ENCODE peak calls at places on chromosomes 3 and 15, in five cellular contexts. N is adrenal gland, L is cardiac muscle cell, W is endothelial cell of umbilical vein, T is Panc1. K is an unnamed sample. For H3K4me1, the result is how much of the 10 kb centered on the place peaks cover.

GRCh38 chr3:142211034-142211433 is 14.4 kb downstream of the GK5 start:
- DNase-seq in N (no peak), L (peak), W (peak), T (no peak), K (no peak)

GRCh38 chr15:87527416-87527815 is 729.1 kb downstream of the NTRK3 start:
- DNase-seq in N (no peak), L (no peak), W (no peak), T (no peak), K (no peak)

GRCh38 chr3:129793356-129793755 is 100.2 kb downstream of the TMCC1 start:
- DNase-seq in N (no peak), L (peak), W (peak), T (no peak), K (no peak)

GRCh38 chr15:20341901-20342605 is 199.5 kb downstream of the GOLGA6L6 start:
- DNase-seq in N (peak), L (peak), W (peak), T (no peak), K (peak)

GRCh38 chr3:13747627-13748026 is 132.2 kb downstream of the WNT7A start:
- DNase-seq in N (no peak), L (no peak), W (no peak), T (no peak), K (no peak)

GRCh38 chr3:16632395-16632794 is 27.2 kb upstream of the DAZL start:
- DNase-seq in N (no peak), L (no peak), W (no peak), T (no peak), K (no peak)

GRCh38 chr3:38566215-38566528 is 70.0 kb downstream of the EXOG start:
- DNase-seq in N (peak), L (no peak), W (no peak), T (no peak), K (no peak)

GRCh38 chr3:62875103-62876002 is at the start of gene CADPS:
- DNase-seq in N (no peak), L (no peak), W (no peak), T (no peak), K (no peak)

GRCh38 chr15:31369716-31370115 is 43.1 kb downstream of the KLF13 start:
- DNase-seq in N (no peak), L (no peak), W (no peak), T (no peak), K (no peak)

GRCh38 chr3:56144792-56145191 is 323.5 kb downstream of the ERC2 start:
- DNase-seq in N (no peak), L (peak), W (no peak), T (no peak), K (no peak)

GRCh38 chr3:59517448-59517847 is 467.6 kb upstream of the CFAP20DC start:
- DNase-seq in N (no peak), L (no peak), W (no peak), T (no peak), K (no peak)

GRCh38 chr15:61169904-61170695 is 59.0 kb downstream of the RORA start:
- DNase-seq in N (no peak), L (no peak), W (no peak), T (no peak), K (no peak)

GRCh38 chr3:187807086-187807862 is 62.0 kb upstream of the BCL6 start:
- DNase-seq in N (no peak), L (peak), W (no peak), T (no peak), K (no peak)

GRCh38 chr3:157594413-157594812 is 91.2 kb upstream of the VEPH1 start:
- DNase-seq in N (no peak), L (peak), W (no peak), T (no peak), K (no peak)

DNA sequence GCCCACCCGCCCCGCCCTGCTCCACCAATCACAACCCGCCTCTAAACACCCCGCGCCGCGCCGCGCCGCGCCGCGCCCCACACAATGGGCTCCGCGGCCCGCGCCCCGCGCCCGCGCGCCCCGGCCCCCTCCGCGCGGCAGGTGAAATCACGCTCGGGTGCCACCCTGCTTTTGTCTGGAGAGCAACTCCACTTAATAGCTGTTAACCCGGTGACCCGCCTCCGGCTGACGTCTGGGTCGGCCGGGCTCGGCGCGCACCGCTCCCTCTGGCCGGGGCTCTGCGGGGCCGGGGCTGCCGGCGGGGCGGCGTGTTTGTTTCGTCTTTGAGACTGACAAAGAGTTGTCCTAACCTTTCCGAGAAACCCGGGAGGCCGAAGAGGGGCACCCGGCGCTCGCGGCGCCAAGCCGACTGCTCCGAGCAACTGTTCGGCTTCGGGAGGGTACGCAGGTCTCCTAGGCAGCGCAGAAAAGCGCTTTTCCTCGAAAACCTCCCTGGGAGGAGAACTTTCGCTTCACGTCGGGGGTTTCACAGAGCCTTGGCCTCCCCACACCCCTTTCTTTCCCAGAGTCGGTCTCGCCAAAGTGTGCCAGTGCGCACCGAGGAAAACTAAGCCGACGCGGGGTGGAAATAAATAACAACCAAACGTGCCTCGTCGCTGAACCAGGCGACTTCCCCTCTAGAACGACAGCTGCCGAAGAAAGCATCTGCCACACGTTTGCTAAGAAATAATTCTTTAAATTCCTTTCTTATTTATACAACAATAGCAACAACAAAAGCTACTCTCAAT is 518.4 kb downstream of the FOXP1 start:
- DNase-seq in N (peak), L (peak), W (peak), T (no peak), K (peak)
- H3K4me1 ChIP-seq in N (under half), L (under half), W (under half), T (under half), K (under half)

GRCh38 chr3:82012775-82013174 is 251.3 kb upstream of the GBE1 start:
- DNase-seq in N (no peak), L (no peak), W (peak), T (no peak), K (no peak)
- TF ChIP-seq CTCF in N (no peak), L (no peak), W (peak), T (peak), K (no peak)

GRCh38 chr3:134462236-134463059 is 23.3 kb downstream of the ANAPC13 start:
- DNase-seq in N (no peak), L (peak), W (peak), T (no peak), K (no peak)
- H3K4me1 ChIP-seq in N (under half), L (under half), W (under half), T (under half), K (under half)

GRCh38 chr3:143328459-143328858 is 208.9 kb downstream of the CHST2 start:
- DNase-seq in N (no peak), L (no peak), W (no peak), T (no peak), K (no peak)
- TF ChIP-seq CTCF in N (no peak), L (no peak), W (no peak), T (no peak), K (no peak)

GRCh38 chr3:193046369-193046768 is 128.7 kb upstream of the MB21D2 start:
- DNase-seq in N (no peak), L (no peak), W (no peak), T (no peak), K (no peak)
- H3K4me1 ChIP-seq in N (under half), L (under half), W (under half), T (under half), K (under half)

GRCh38 chr3:42061711-42062408 is 29.3 kb upstream of the TRAK1 start:
- DNase-seq in N (peak), L (peak), W (peak), T (no peak), K (peak)
- TF ChIP-seq CTCF in N (no peak), L (no peak), W (no peak), T (no peak), K (no peak)

GRCh38 chr3:123634149-123635051 is 49.5 kb upstream of the HACD2 start:
- DNase-seq in N (no peak), L (peak), W (no peak), T (no peak), K (no peak)
- H3K4me1 ChIP-seq in N (under half), L (under half), W (under half), T (under half), K (under half)

GRCh38 chr3:73028803-73029202 is 32.2 kb downstream of the PPP4R2 start:
- DNase-seq in N (no peak), L (no peak), W (no peak), T (no peak), K (no peak)

GRCh38 chr3:73030073-73030597 is 31.3 kb upstream of the EBLN2 start:
- DNase-seq in N (no peak), L (no peak), W (no peak), T (no peak), K (no peak)

GRCh38 chr3:73026702-73027101 is 30.1 kb downstream of the PPP4R2 start:
- DNase-seq in N (no peak), L (no peak), W (no peak), T (no peak), K (no peak)

GRCh38 chr3:73031573-73032103 is 29.8 kb upstream of the EBLN2 start:
- DNase-seq in N (no peak), L (no peak), W (no peak), T (no peak), K (no peak)

GRCh38 chr3:73029321-73029796 is 32.1 kb upstream of the EBLN2 start:
- DNase-seq in N (peak), L (peak), W (peak), T (no peak), K (no peak)
- TF ChIP-seq CTCF in N (no peak), L (no peak), W (no peak), T (no peak), K (no peak)

K was measured in lung.